ENCODE peak calls at places on chromosome 11, in four cellular contexts. One of them, this sample, is unnamed.

GRCh38 chr11:727859-728748 is 19.2 kb upstream of the TALDO1 start:
- DNase-seq in mucosa of descending colon: peak
- DNase-seq in NCI-H2081: peak
- DNase-seq in omental fat pad: peak
- DNase-seq in this sample: peak

GRCh38 chr11:86802601-86803051 is 2.3 kb downstream of the PRSS23 start:
- DNase-seq in mucosa of descending colon: no peak
- DNase-seq in NCI-H2081: no peak
- DNase-seq in omental fat pad: no peak
- DNase-seq in this sample: no peak

GRCh38 chr11:100684101-100685065 is 2.7 kb upstream of the ARHGAP42 start:
- DNase-seq in mucosa of descending colon: no peak
- DNase-seq in NCI-H2081: no peak
- DNase-seq in omental fat pad: no peak
- DNase-seq in this sample: no peak

GRCh38 chr11:14109742-14110141 is 147.2 kb downstream of the SPON1 start:
- DNase-seq in mucosa of descending colon: no peak
- DNase-seq in NCI-H2081: no peak
- DNase-seq in omental fat pad: no peak
- DNase-seq in this sample: no peak

GRCh38 chr11:121892863-121893262 is 223.2 kb downstream of the BLID start:
- DNase-seq in mucosa of descending colon: no peak
- DNase-seq in NCI-H2081: no peak
- DNase-seq in omental fat pad: no peak
- DNase-seq in this sample: no peak

GRCh38 chr11:73414977-73415492 is 38.8 kb downstream of the RELT start:
- DNase-seq in mucosa of descending colon: no peak
- DNase-seq in NCI-H2081: no peak
- DNase-seq in omental fat pad: no peak
- DNase-seq in this sample: no peak

GRCh38 chr11:11701070-11701469 is 79.3 kb upstream of the GALNT18 start:
- DNase-seq in mucosa of descending colon: no peak
- DNase-seq in NCI-H2081: no peak
- DNase-seq in omental fat pad: no peak
- DNase-seq in this sample: no peak

GRCh38 chr11:10197091-10197490 is 96.9 kb downstream of the SBF2 start:
- DNase-seq in mucosa of descending colon: no peak
- DNase-seq in NCI-H2081: no peak
- DNase-seq in omental fat pad: no peak
- DNase-seq in this sample: no peak

GRCh38 chr11:124740277-124740882 is 638 bp downstream of the NRGN start:
- DNase-seq in mucosa of descending colon: peak
- DNase-seq in NCI-H2081: peak
- DNase-seq in omental fat pad: no peak
- DNase-seq in this sample: no peak

GRCh38 chr11:13931356-13931755 is 31.2 kb upstream of the SPON1 start:
- DNase-seq in mucosa of descending colon: no peak
- DNase-seq in NCI-H2081: no peak
- DNase-seq in omental fat pad: no peak
- DNase-seq in this sample: no peak

GRCh38 chr11:83449338-83449913 is 163.3 kb upstream of the CCDC90B start:
- DNase-seq in mucosa of descending colon: no peak
- DNase-seq in NCI-H2081: no peak
- DNase-seq in omental fat pad: no peak
- DNase-seq in this sample: no peak

GRCh38 chr11:48162197-48162886 is 54.3 kb upstream of the OR4B1 start:
- DNase-seq in mucosa of descending colon: no peak
- DNase-seq in NCI-H2081: no peak
- DNase-seq in omental fat pad: no peak
- DNase-seq in this sample: no peak

This sample was measured in chondrocyte.